ENCODE peak calls at places on chromosomes 6 and 20, in four cellular contexts. X, R, H and D are unnamed samples.

GRCh38 chr6:145076110-145076841 is 659.0 kb downstream of the EPM2A start:
- DNase-seq in X (no peak), R (no peak), H (no peak), D (no peak)

GRCh38 chr6:107330190-107330589 is 129.2 kb downstream of the PDSS2 start:
- DNase-seq in X (no peak), R (no peak), H (no peak), D (no peak)

GRCh38 chr6:125001684-125002083 is 39.4 kb downstream of the RNF217 start:
- DNase-seq in X (no peak), R (peak; percentile 65), H (no peak), D (no peak)

GRCh38 chr20:2005359-2005758 is 11.5 kb upstream of the PDYN start:
- DNase-seq in X (no peak), R (peak; percentile 10), H (no peak), D (no peak)

GRCh38 chr6:130744601-130745382 is 82.4 kb upstream of the SMLR1 start:
- DNase-seq in X (no peak), R (no peak), H (no peak), D (no peak)

GRCh38 chr6:139855741-139856206 is 481.3 kb upstream of the CITED2 start:
- DNase-seq in X (no peak), R (peak; percentile 45), H (no peak), D (no peak)

GRCh38 chr20:37986873-37987601 is 46.2 kb downstream of the TTI1 start:
- DNase-seq in X (peak; percentile 90), R (peak; percentile 46), H (peak; percentile 92), D (peak; percentile 62)

GRCh38 chr6:4870821-4871494 is 94.8 kb downstream of the CDYL start:
- DNase-seq in X (no peak), R (no peak), H (no peak), D (no peak)

GRCh38 chr6:147750420-147750819 is 241.9 kb downstream of the SAMD5 start:
- DNase-seq in X (no peak), R (no peak), H (no peak), D (no peak)

GRCh38 chr6:147023581-147023980 is 180.6 kb upstream of the STXBP5 start:
- DNase-seq in X (no peak), R (peak; percentile 13), H (no peak), D (no peak)

GRCh38 chr6:20919677-20920385 is 385.6 kb downstream of the CDKAL1 start:
- DNase-seq in X (no peak), R (peak; percentile 18), H (no peak), D (no peak)

GRCh38 chr20:3935956-3936340 is 46.8 kb downstream of the PANK2 start:
- DNase-seq in X (no peak), R (no peak), H (no peak), D (no peak)

GRCh38 chr20:54389872-54390271 is 85.5 kb upstream of the DOK5 start:
- DNase-seq in X (no peak), R (no peak), H (no peak), D (no peak)

GRCh38 chr6:130306377-130306776 is 59.4 kb upstream of the TMEM200A start:
- DNase-seq in X (no peak), R (peak; percentile 23), H (no peak), D (no peak)

GRCh38 chr6:26224940-26225847 is 138.0 kb downstream of the HFE start:
- DNase-seq in X (no peak), R (peak; percentile 96), H (peak; percentile 49), D (no peak)

GRCh38 chr6:129345890-129346289 is 364.1 kb downstream of the ARHGAP18 start:
- DNase-seq in X (no peak), R (peak; percentile 87), H (no peak), D (no peak)

GRCh38 chr20:56411759-56412472 is at the start of gene CASS4:
- DNase-seq in X (no peak), R (peak; percentile 91), H (no peak), D (no peak)

GRCh38 chr6:11279213-11279780 is 46.8 kb upstream of the NEDD9 start:
- DNase-seq in X (no peak), R (no peak), H (peak; percentile 70), D (no peak)

GRCh38 chr6:51792273-51793030 is 295.0 kb downstream of the PKHD1 start:
- DNase-seq in X (no peak), R (no peak), H (no peak), D (no peak)

GRCh38 chr6:29813809-29814208 is 13.8 kb upstream of the HLA-G start:
- DNase-seq in X (no peak), R (no peak), H (no peak), D (no peak)

GRCh38 chr6:112683926-112684325 is 336.8 kb downstream of the RFPL4B start:
- DNase-seq in X (no peak), R (peak; percentile 97), H (no peak), D (no peak)

GRCh38 chr6:43119456-43119855 is 43.3 kb downstream of the PTK7 start:
- DNase-seq in X (no peak), R (no peak), H (no peak), D (no peak)

GRCh38 chr6:36577298-36577697 is 16.9 kb upstream of the SRSF3 start:
- DNase-seq in X (no peak), R (peak; percentile 97), H (no peak), D (no peak)

GRCh38 chr6:145963216-145964068 is 716 bp downstream of the SHPRH start:
- DNase-seq in X (peak; percentile 46), R (peak; percentile 55), H (peak; percentile 73), D (peak; percentile 47)

GRCh38 chr6:149060300-149060984 is 257.1 kb upstream of the TAB2 start:
- DNase-seq in X (no peak), R (no peak), H (no peak), D (no peak)

GRCh38 chr6:47917202-47917601 is 135.4 kb downstream of the OPN5 start:
- DNase-seq in X (no peak), R (no peak), H (no peak), D (no peak)

DNA sequence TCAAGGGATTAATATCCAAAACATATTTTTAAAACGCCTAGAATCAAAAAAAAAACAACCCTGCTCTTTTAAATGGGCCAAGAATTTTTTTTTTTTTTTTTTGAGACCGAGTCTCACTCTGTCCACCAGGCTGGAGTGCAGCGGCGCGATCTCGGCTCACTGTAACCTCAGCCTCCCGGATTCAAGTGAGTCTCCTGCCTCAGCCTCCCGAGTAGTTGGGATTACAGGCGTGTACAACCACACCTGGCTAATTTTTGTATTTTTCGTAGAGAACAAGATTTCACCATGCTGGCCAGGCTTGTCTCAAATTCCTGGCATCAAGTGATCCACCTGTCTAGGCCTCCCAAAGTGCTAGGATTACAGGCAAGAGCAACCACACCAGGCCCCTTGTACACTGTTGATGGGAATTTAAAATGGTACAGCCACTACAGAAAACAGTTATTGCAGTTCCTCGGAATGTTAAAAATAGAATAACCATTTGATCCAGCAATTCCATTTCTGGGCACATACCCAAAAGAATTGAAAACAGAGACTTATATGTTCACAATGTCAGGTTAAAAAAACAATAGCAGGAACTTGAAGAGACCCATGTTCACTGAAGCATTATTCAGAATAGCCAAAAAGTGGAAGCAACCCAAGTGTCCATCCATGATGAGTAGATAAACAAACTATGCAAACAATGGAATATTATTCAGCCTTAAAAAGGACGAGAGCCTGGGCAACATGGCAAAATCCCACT is 3.1 kb upstream of the MYL9 start:
- DNase-seq in X (no peak), R (peak; percentile 65), H (no peak), D (no peak)
- H3K27ac ChIP-seq in X (peak overlapping the region; percentile 93), R (no peak overlapping the region), H (no peak overlapping the region), D (no peak overlapping the region)

DNA sequence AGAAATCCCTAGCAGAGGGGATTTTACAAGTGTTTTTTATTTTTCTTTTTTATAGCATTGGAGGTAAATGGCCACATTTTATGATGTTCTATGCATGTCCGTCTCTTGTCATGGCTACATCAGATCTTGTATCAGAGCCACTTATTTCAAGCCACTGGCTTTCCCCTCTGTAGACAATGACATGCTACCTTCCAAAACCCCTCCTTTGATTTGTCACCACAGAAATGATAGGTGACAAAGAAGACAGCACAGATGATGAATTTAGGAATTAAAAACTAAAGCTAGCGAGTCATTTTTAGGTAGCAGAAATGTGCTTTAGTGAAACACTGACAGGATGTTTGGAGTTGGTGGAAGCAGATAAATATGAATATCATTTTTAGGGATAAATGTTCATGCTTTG is 20.8 kb downstream of the PLCB1 start:
- DNase-seq in X (no peak), R (no peak), H (no peak), D (no peak)
- TF ChIP-seq CTCF in X (no peak), R (no peak), H (no peak), D (no peak)

GRCh38 chr6:134315189-134315588 is 2.7 kb downstream of the SGK1 start:
- DNase-seq in X (no peak), R (no peak), H (no peak), D (no peak)
- H3K27ac ChIP-seq in X (no peak overlapping the region), R (no peak overlapping the region), H (no peak overlapping the region), D (no peak overlapping the region)

DNA sequence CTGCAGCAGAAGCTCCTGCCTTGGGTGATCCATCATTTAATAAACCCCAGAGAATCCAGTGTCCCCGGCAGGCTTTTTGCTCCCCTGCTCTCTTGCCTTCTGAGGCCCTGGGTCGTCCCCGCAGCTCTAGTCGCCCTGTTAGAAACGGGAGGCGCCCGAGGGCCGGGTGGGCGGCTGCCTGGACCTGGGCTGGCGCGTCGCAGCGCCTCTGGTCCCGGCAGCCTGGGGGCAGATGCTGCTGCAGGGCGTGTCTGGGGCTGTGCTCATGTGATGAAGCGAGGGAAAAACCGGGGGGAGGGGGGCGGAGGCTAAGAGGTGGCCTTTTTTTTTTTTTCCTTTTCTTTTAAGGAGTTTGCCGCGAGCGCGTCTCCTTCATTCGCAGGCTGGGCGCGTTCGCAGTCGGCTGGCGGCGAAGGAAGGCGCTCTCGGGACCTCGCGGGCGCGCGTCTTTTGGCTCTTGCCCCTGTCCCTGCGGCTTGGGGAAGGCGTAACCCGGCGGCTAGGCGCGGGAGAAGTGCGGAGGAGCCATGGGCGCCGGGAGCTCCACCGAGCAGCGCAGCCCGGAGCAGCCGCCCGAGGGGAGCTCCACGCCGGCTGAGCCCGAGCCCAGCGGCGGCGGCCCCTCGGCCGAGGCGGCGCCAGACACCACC is 394 bp downstream of the AKAP12 start:
- DNase-seq in X (peak; percentile 36), R (peak; percentile 82), H (peak; percentile 88), D (peak; percentile 34)
- TF ChIP-seq CTCF in X (no peak), R (no peak), H (no peak), D (no peak)

GRCh38 chr6:158783167-158783450 is 36.1 kb downstream of the EZR start:
- DNase-seq in X (peak; percentile 25), R (no peak), H (no peak), D (no peak)

GRCh38 chr6:158784505-158784904 is 34.7 kb downstream of the EZR start:
- DNase-seq in X (peak; percentile 24), R (peak; percentile 88), H (no peak), D (no peak)

GRCh38 chr6:158786645-158787304 is 32.4 kb downstream of the EZR start:
- DNase-seq in X (peak; percentile 27), R (no peak), H (no peak), D (no peak)

GRCh38 chr6:158783851-158784250 is 35.3 kb downstream of the EZR start:
- DNase-seq in X (peak; percentile 11), R (no peak), H (no peak), D (no peak)

GRCh38 chr6:158785036-158785435 is 34.1 kb downstream of the EZR start:
- DNase-seq in X (peak; percentile 7), R (peak; percentile 16), H (no peak), D (no peak)
- H3K27ac ChIP-seq in X (no peak overlapping the region), R (no peak overlapping the region), H (no peak overlapping the region), D (no peak overlapping the region)

GRCh38 chr6:163712981-163713380 is 298.5 kb downstream of the QKI start:
- DNase-seq in X (no peak), R (no peak), H (no peak), D (no peak)

GRCh38 chr6:163710552-163710951 is 296.0 kb downstream of the QKI start:
- DNase-seq in X (no peak), R (no peak), H (no peak), D (no peak)

GRCh38 chr6:163711071-163711470 is 296.6 kb downstream of the QKI start:
- DNase-seq in X (no peak), R (no peak), H (no peak), D (no peak)

GRCh38 chr6:163712569-163712966 is 298.1 kb downstream of the QKI start:
- DNase-seq in X (no peak), R (no peak), H (no peak), D (no peak)

GRCh38 chr6:163711615-163712568 is 297.4 kb downstream of the QKI start:
- DNase-seq in X (no peak), R (no peak), H (peak; percentile 95), D (no peak)
- TF ChIP-seq CTCF in X (no peak), R (no peak), H (peak; percentile 48), D (no peak)